ENCODE peak calls at places on chromosomes 2 and 18, in six cellular contexts. H is ovary, K is sigmoid colon, A is K562, M is tibial nerve, F is upper lobe of left lung. W is an unnamed sample. For H3K36me3, the result is how much of the 10 kb centered on the place peaks cover.

GRCh38 chr2:236628256-236628961 is 58.8 kb downstream of the ACKR3 start:
- DNase-seq in A (no peak), F (peak), H (no peak), K (peak), M (no peak), W (no peak)

GRCh38 chr2:11550302-11550701 is 16.5 kb downstream of the GREB1 start:
- DNase-seq in M (no peak), H (peak), A (no peak), K (no peak), F (no peak), W (no peak)

GRCh38 chr18:43651067-43651466 is 373.8 kb upstream of the SYT4 start:
- DNase-seq in K (no peak), F (no peak), M (no peak), H (no peak), A (no peak), W (no peak)

GRCh38 chr2:41024806-41025205 is 572.9 kb upstream of the SLC8A1 start:
- DNase-seq in M (no peak), K (no peak), A (no peak), F (no peak), H (no peak), W (no peak)

GRCh38 chr18:23380001-23380550 is 73.0 kb upstream of the RIOK3 start:
- DNase-seq in H (no peak), F (peak), M (no peak), A (peak), K (no peak), W (no peak)

GRCh38 chr18:63799164-63799563 is 23.9 kb downstream of the SERPINB7 start:
- DNase-seq in F (no peak), M (no peak), H (no peak), A (no peak), K (no peak), W (no peak)

GRCh38 chr18:6714027-6714426 is 15.5 kb upstream of the ARHGAP28 start:
- DNase-seq in M (no peak), F (no peak), K (no peak), A (no peak), H (no peak), W (no peak)

GRCh38 chr18:10304853-10305252 is 149.6 kb upstream of the APCDD1 start:
- DNase-seq in K (no peak), M (peak), A (no peak), F (peak), H (no peak), W (no peak)

GRCh38 chr2:14288016-14288415 is 344.5 kb upstream of the LRATD1 start:
- DNase-seq in F (no peak), H (no peak), K (no peak), M (no peak), A (no peak), W (no peak)

GRCh38 chr2:138676654-138677053 is 103.5 kb downstream of the NXPH2 start:
- DNase-seq in M (no peak), H (no peak), F (no peak), K (no peak), A (no peak), W (no peak)

GRCh38 chr2:151437630-151438029 is 27.9 kb downstream of the RIF1 start:
- DNase-seq in A (peak), F (no peak), M (no peak), H (no peak), K (no peak), W (no peak)

GRCh38 chr2:238652771-238653157 is 195.1 kb upstream of the TWIST2 start:
- DNase-seq in H (no peak), F (no peak), K (no peak), M (no peak), A (no peak), W (no peak)

GRCh38 chr2:176162911-176163654 is 6.0 kb downstream of the HOXD3 start:
- DNase-seq in H (no peak), A (no peak), F (no peak), K (no peak), M (no peak), W (no peak)

GRCh38 chr18:49052891-49053644 is 102.3 kb upstream of the SMAD7 start:
- DNase-seq in F (no peak), K (no peak), M (no peak), A (no peak), H (no peak), W (no peak)

GRCh38 chr2:185388226-185388625 is 350.4 kb upstream of the FSIP2 start:
- DNase-seq in K (no peak), A (no peak), M (no peak), F (no peak), H (no peak), W (no peak)

GRCh38 chr2:145547620-145548019 is 1027.7 kb upstream of the ZEB2 start:
- DNase-seq in H (no peak), F (no peak), K (no peak), A (no peak), M (no peak), W (no peak)

GRCh38 chr18:59516356-59517155 is 157.5 kb upstream of the LMAN1 start:
- DNase-seq in H (no peak), K (peak), A (peak), F (peak), M (no peak), W (peak)

GRCh38 chr18:63137999-63138448 is 181.5 kb downstream of the BCL2 start:
- DNase-seq in F (peak), K (no peak), M (no peak), A (no peak), H (no peak), W (no peak)

GRCh38 chr18:74861154-74861553 is 263.5 kb downstream of the ZNF407 start:
- DNase-seq in M (no peak), F (no peak), K (no peak), H (no peak), A (peak), W (no peak)

GRCh38 chr18:57353137-57353939 is 981 bp downstream of the ST8SIA3 start:
- DNase-seq in H (no peak), F (no peak), A (no peak), M (no peak), K (no peak), W (no peak)

GRCh38 chr2:30716117-30716900 is 90.9 kb downstream of the CAPN13 start:
- DNase-seq in A (no peak), H (no peak), K (peak), M (no peak), F (no peak), W (no peak)

GRCh38 chr2:82344670-82345069 is 2040.1 kb upstream of the LRRTM1 start:
- DNase-seq in A (peak), H (no peak), K (no peak), M (no peak), F (no peak), W (no peak)

GRCh38 chr2:101500175-101500574 is 25.3 kb upstream of the RFX8 start:
- DNase-seq in F (no peak), A (no peak), H (no peak), K (no peak), M (no peak), W (no peak)

DNA sequence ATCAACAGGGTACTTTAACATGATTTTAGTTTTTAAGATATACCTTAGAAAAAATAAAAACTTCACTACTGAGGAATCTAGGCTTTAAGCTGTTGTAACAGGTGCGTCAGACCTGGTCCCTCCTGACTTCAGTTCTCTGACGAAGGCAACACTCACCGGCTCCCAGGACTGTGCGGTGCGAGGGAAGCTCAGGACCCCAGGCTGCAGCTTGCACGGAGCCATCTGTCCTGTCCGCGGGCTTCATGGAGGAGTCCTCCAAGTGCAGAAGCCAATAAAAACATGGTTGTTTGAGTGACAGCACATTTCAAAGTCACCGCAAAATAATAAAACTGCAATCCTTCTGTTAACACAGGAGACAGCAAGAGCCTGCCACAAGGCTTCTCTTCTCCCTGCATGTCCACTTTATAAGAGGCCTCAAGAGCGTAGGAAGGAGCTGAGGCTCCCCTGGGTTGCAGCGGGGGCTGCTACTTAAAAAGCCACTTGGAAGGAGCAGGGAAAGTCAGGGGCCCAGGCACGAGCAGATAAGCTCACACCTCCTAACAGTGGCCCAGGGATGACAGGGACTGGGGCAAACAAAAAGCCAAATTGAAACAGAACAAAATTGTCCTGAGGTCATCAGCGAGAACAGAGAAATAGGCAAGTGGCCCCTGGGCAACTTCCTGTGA is 4.6 kb downstream of the HJURP start:
- DNase-seq in K (no peak), A (no peak), M (no peak), H (no peak), F (no peak), W (no peak)
- H3K36me3 ChIP-seq in K (under half), A (half or more), M (under half), H (under half), F (under half), W (under half)

GRCh38 chr2:26729311-26729710 is 34.8 kb upstream of the SLC35F6 start:
- DNase-seq in M (no peak), A (no peak), K (no peak), H (no peak), F (no peak), W (no peak)

GRCh38 chr2:26730549-26730948 is 33.5 kb upstream of the SLC35F6 start:
- DNase-seq in K (no peak), A (no peak), M (no peak), F (no peak), H (no peak), W (no peak)

GRCh38 chr2:26725516-26725810 is 32.9 kb downstream of the KCNK3 start:
- DNase-seq in H (no peak), M (no peak), A (no peak), F (no peak), K (no peak), W (no peak)

GRCh38 chr2:26726229-26726628 is 33.7 kb downstream of the KCNK3 start:
- DNase-seq in A (no peak), F (no peak), K (no peak), H (no peak), M (no peak), W (no peak)

DNA sequence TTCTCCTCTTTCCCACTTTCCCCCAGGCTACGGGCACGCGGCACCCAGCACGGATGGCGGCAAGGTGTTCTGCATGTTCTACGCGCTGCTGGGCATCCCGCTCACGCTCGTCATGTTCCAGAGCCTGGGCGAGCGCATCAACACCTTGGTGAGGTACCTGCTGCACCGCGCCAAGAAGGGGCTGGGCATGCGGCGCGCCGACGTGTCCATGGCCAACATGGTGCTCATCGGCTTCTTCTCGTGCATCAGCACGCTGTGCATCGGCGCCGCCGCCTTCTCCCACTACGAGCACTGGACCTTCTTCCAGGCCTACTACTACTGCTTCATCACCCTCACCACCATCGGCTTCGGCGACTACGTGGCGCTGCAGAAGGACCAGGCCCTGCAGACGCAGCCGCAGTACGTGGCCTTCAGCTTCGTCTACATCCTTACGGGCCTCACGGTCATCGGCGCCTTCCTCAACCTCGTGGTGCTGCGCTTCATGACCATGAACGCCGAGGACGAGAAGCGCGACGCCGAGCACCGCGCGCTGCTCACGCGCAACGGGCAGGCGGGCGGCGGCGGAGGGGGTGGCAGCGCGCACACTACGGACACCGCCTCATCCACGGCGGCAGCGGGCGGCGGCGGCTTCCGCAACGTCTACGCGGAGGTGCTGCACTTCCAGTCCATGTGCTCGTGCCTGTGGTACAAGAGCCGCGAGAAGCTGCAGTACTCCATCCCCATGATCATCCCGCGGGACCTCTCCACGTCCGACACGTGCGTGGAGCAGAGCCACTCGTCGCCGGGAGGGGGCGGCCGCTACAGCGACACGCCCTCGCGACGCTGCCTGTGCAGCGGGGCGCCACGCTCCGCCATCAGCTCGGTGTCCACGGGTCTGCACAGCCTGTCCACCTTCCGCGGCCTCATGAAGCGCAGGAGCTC is 35.4 kb downstream of the KCNK3 start:
- DNase-seq in K (no peak), F (no peak), A (no peak), M (no peak), H (peak), W (no peak)
- TF ChIP-seq CTCF in K (no peak), F (peak), A (peak), M (no peak), H (no peak), W (no peak)

DNA sequence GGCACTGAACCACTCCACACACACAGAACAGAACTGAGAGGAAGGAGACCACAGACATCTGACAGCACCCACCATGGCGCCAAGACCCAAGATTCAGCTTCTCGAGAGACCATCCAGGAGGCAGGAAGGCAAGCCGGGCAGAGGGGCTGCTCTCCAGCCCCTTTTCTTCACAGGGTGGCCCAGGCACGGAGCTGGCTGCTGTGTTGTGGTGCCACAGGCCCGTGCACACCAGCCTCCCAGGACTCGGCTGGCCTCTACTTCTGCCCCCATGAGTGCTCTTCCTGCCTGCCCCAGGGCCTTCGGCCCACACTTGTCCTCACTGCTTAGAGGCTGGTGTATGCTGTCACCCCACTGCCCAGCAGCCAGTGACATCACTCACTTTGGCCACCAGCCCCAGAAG is 547.6 kb upstream of the RAB6C start:
- DNase-seq in K (no peak), F (no peak), H (no peak), A (no peak), M (no peak), W (no peak)
- TF ChIP-seq EP300 in K (no peak), F (no peak), H (no peak), A (no peak), M (no peak), W (no peak)

GRCh38 chr2:215272918-215273317 is 38.9 kb upstream of the ATIC start:
- DNase-seq in F (no peak), H (no peak), K (no peak), A (no peak), M (no peak), W (no peak)
- H3K36me3 ChIP-seq in F (under half), H (under half), K (under half), A (under half), M (under half), W (under half)

DNA sequence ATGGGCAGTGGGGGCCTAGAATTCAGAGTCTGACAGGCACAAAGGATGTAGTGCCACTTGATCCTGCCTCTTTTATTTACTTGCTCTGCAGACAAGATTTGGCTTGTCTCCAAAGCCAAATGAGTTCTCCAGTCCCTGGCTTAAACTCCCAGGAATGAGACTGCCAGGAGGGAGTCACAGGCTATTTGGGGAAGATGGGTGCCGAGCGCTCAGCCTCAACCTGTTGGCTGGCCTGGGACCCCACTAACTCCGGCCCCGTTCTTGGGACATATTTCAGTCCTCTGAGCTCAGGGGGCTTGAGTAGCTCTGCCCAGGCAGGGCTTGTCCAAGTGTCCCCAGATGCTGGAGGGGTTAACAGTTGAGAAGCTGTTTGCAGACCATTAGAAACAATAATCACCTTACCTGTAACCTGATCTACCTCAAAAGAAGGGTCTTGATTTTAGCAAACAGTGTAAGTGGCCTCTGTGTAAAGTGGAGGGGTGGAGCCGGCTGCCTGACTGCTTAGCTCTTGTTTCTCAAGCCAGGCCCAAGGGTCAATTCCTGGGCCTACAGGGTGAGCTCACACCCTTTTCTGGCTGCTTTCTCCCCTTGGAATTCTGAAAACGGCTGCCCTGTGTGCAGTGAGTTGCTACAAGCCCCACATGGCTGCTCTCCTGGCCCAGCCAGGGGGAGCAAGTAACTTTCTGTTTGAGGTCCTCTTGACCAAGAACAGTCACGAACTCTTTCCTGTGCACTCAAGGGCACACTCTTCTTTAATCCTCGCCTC is 27.1 kb upstream of the FZD5 start:
- DNase-seq in A (no peak), K (no peak), M (no peak), F (peak), H (no peak), W (peak)
- TF ChIP-seq CTCF in A (no peak), K (no peak), M (no peak), F (no peak), H (no peak), W (no peak)

DNA sequence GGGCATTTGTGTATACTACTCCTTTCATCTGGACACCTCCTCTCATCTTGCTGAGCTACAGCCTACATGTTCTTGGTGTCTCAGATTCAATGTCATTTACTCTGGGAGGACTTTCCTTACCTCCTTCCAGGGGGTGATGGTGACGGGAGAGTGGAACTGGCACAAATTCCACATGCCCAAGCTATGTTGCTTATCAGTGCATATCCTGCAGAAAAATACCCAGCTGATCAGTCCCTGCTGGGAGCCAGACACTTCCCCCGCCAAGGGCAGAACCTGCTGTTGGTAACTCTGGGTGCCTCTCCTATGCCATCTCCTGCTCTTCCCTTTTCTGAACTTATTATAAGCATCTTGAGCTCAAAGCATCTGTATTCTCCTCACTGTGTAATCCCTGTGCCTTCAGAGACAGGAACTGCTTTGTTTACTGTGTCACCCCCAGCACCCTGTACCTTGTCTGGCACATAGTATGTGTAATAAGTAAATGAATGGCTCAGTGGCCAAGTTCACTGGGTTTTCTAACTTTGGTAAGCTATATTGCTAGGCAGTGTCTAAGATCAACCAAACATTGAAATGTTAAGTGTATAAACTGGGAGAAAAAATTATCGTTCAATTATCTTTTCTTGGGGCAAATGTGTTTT is 87.7 kb upstream of the LPIN2 start:
- DNase-seq in K (no peak), M (no peak), H (no peak), F (no peak), A (no peak), W (no peak)
- TF ChIP-seq EP300 in K (no peak), M (no peak), H (no peak), F (no peak), A (no peak), W (no peak)

GRCh38 chr2:118105497-118105896 is 17.2 kb downstream of the INSIG2 start:
- DNase-seq in F (no peak), M (no peak), K (no peak), H (no peak), A (no peak), W (no peak)
- H3K36me3 ChIP-seq in F (half or more), M (under half), K (under half), H (under half), A (under half), W (under half)

DNA sequence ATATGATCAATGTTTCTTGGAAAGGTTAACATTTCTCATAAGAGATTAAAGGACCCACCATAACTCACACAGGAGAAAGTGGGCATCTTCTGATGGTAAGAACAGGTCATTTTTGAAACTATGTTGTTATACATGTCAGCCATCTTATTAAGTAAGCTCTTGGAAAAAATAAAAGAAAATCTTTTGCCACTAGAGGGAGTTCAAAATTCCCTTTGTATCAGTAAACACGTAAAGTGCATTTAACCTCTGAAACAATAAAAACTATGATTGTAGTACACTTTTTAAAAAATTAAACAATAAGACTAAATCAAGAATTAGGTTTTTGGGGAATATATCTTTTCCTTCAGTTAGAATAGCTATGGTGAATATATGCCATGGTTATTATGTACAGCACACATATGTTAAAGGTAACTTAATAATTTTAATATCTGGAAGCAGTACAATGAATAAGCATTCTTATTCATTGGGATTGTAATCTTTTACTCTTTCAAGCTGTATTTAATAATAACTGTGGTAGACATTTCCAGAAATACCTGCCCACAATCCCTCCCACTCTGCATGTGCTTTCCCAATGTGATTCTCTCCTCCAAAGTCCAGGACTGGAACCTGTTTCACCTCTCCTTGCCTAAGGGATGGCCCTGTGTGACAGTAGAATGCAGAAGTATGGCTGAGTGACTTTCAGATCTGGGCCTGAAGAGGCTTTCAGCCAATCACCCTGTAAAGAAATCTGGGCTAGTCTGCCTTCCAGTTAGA is 64.2 kb downstream of the RBMS1 start:
- DNase-seq in M (no peak), K (no peak), F (no peak), H (no peak), A (peak), W (no peak)
- TF ChIP-seq CTCF in M (peak), K (peak), F (peak), H (no peak), A (no peak), W (peak)

GRCh38 chr2:67076265-67076664 is 320.9 kb upstream of the ETAA1 start:
- DNase-seq in M (no peak), K (no peak), F (no peak), H (no peak), A (no peak), W (no peak)
- TF ChIP-seq EP300 in M (no peak), K (no peak), F (no peak), H (no peak), A (no peak), W (no peak)

GRCh38 chr2:65478498-65479135 is 46.2 kb upstream of the SPRED2 start:
- DNase-seq in M (no peak), A (no peak), H (no peak), F (no peak), K (no peak), W (no peak)
- H3K36me3 ChIP-seq in M (under half), A (under half), H (under half), F (under half), K (under half), W (under half)